ENCODE peak calls at places on chromosomes 13 and 19, in five cellular contexts. One of them, this sample, is unnamed.

GRCh38 chr13:36108342-36108741 is 22.8 kb downstream of the DCLK1 start:
- DNase-seq in stomach: no peak
- DNase-seq in AG10803: no peak
- DNase-seq in tibial artery: no peak
- DNase-seq in fibroblast of pulmonary artery: no peak
- DNase-seq in this sample: no peak

GRCh38 chr13:50014404-50014803 is 840 bp upstream of the KCNRG start:
- DNase-seq in stomach: no peak
- DNase-seq in AG10803: no peak
- DNase-seq in tibial artery: no peak
- DNase-seq in fibroblast of pulmonary artery: no peak
- DNase-seq in this sample: no peak

GRCh38 chr13:42280537-42280936 is 8.6 kb downstream of the AKAP11 start:
- DNase-seq in stomach: no peak
- DNase-seq in AG10803: no peak
- DNase-seq in tibial artery: no peak
- DNase-seq in fibroblast of pulmonary artery: no peak
- DNase-seq in this sample: no peak

GRCh38 chr19:48659768-48660167 is 13.0 kb downstream of the NTN5 start:
- DNase-seq in stomach: no peak
- DNase-seq in AG10803: no peak
- DNase-seq in tibial artery: no peak
- DNase-seq in fibroblast of pulmonary artery: peak; percentile 41
- DNase-seq in this sample: no peak

GRCh38 chr13:23805015-23805583 is 84.1 kb downstream of the MIPEP start:
- DNase-seq in stomach: no peak
- DNase-seq in AG10803: no peak
- DNase-seq in tibial artery: no peak
- DNase-seq in fibroblast of pulmonary artery: no peak
- DNase-seq in this sample: no peak

GRCh38 chr19:1183543-1184172 is 9.6 kb upstream of the SBNO2 start:
- DNase-seq in stomach: peak; percentile 76
- DNase-seq in AG10803: no peak
- DNase-seq in tibial artery: no peak
- DNase-seq in fibroblast of pulmonary artery: no peak
- DNase-seq in this sample: no peak

GRCh38 chr19:6260912-6261636 is 18.7 kb downstream of the MLLT1 start:
- DNase-seq in stomach: peak; percentile 41
- DNase-seq in AG10803: no peak
- DNase-seq in tibial artery: no peak
- DNase-seq in fibroblast of pulmonary artery: peak; percentile 30
- DNase-seq in this sample: no peak

GRCh38 chr13:87356314-87356713 is 314.9 kb upstream of the SLITRK5 start:
- DNase-seq in stomach: no peak
- DNase-seq in AG10803: no peak
- DNase-seq in tibial artery: no peak
- DNase-seq in fibroblast of pulmonary artery: no peak
- DNase-seq in this sample: no peak

GRCh38 chr13:101757446-101758039 is 305.1 kb downstream of the ITGBL1 start:
- DNase-seq in stomach: no peak
- DNase-seq in AG10803: peak; percentile 61
- DNase-seq in tibial artery: no peak
- DNase-seq in fibroblast of pulmonary artery: peak; percentile 47
- DNase-seq in this sample: peak; percentile 71

GRCh38 chr13:28659611-28659970 is 661 bp downstream of the POMP start:
- DNase-seq in stomach: no peak
- DNase-seq in AG10803: peak; percentile 70
- DNase-seq in tibial artery: no peak
- DNase-seq in fibroblast of pulmonary artery: peak; percentile 74
- DNase-seq in this sample: peak; percentile 75

GRCh38 chr19:58117841-58118575 is 20.0 kb upstream of the ZSCAN18 start:
- DNase-seq in stomach: no peak
- DNase-seq in AG10803: no peak
- DNase-seq in tibial artery: no peak
- DNase-seq in fibroblast of pulmonary artery: no peak
- DNase-seq in this sample: no peak

GRCh38 chr13:24692541-24692940 is 12.3 kb downstream of the ATP12A start:
- DNase-seq in stomach: no peak
- DNase-seq in AG10803: peak; percentile 65
- DNase-seq in tibial artery: peak; percentile 43
- DNase-seq in fibroblast of pulmonary artery: peak; percentile 60
- DNase-seq in this sample: peak; percentile 70

GRCh38 chr13:79227418-79227817 is 178.6 kb downstream of the RBM26 start:
- DNase-seq in stomach: no peak
- DNase-seq in AG10803: no peak
- DNase-seq in tibial artery: no peak
- DNase-seq in fibroblast of pulmonary artery: no peak
- DNase-seq in this sample: no peak

GRCh38 chr13:32650705-32651311 is 64.6 kb downstream of the PDS5B start:
- DNase-seq in stomach: peak; percentile 59
- DNase-seq in AG10803: peak; percentile 63
- DNase-seq in tibial artery: peak; percentile 50
- DNase-seq in fibroblast of pulmonary artery: peak; percentile 84
- DNase-seq in this sample: peak; percentile 79

GRCh38 chr13:73547239-73547638 is 488.4 kb downstream of the KLF5 start:
- DNase-seq in stomach: no peak
- DNase-seq in AG10803: no peak
- DNase-seq in tibial artery: no peak
- DNase-seq in fibroblast of pulmonary artery: no peak
- DNase-seq in this sample: no peak

GRCh38 chr19:33953023-33953422 is 156.4 kb downstream of the KCTD15 start:
- DNase-seq in stomach: no peak
- DNase-seq in AG10803: no peak
- DNase-seq in tibial artery: no peak
- DNase-seq in fibroblast of pulmonary artery: no peak
- DNase-seq in this sample: no peak

GRCh38 chr19:44644391-44645016 is 794 bp downstream of the PVR start:
- DNase-seq in stomach: no peak
- DNase-seq in AG10803: no peak
- DNase-seq in tibial artery: no peak
- DNase-seq in fibroblast of pulmonary artery: peak; percentile 37
- DNase-seq in this sample: peak; percentile 44

GRCh38 chr13:29693297-29693945 is 97.9 kb upstream of the SLC7A1 start:
- DNase-seq in stomach: peak; percentile 88
- DNase-seq in AG10803: no peak
- DNase-seq in tibial artery: no peak
- DNase-seq in fibroblast of pulmonary artery: no peak
- DNase-seq in this sample: no peak

GRCh38 chr13:20424959-20425358 is 100.7 kb downstream of the CRYL1 start:
- DNase-seq in stomach: no peak
- DNase-seq in AG10803: no peak
- DNase-seq in tibial artery: no peak
- DNase-seq in fibroblast of pulmonary artery: no peak
- DNase-seq in this sample: peak; percentile 33

GRCh38 chr13:111944171-111944583 is 122.8 kb upstream of the SOX1 start:
- DNase-seq in stomach: no peak
- DNase-seq in AG10803: no peak
- DNase-seq in tibial artery: no peak
- DNase-seq in fibroblast of pulmonary artery: no peak
- DNase-seq in this sample: no peak

GRCh38 chr13:93927431-93927830 is 552.1 kb downstream of the DCT start:
- DNase-seq in stomach: no peak
- DNase-seq in AG10803: no peak
- DNase-seq in tibial artery: no peak
- DNase-seq in fibroblast of pulmonary artery: no peak
- DNase-seq in this sample: peak; percentile 25

GRCh38 chr19:20662421-20663105 is 1.2 kb upstream of the ZNF626 start:
- DNase-seq in stomach: no peak
- DNase-seq in AG10803: no peak
- DNase-seq in tibial artery: no peak
- DNase-seq in fibroblast of pulmonary artery: no peak
- DNase-seq in this sample: no peak

GRCh38 chr19:37484406-37485115 is 15.4 kb downstream of the ZNF570 start:
- DNase-seq in stomach: no peak
- DNase-seq in AG10803: no peak
- DNase-seq in tibial artery: no peak
- DNase-seq in fibroblast of pulmonary artery: no peak
- DNase-seq in this sample: no peak

GRCh38 chr13:20090349-20090748 is 70.5 kb downstream of the GJA3 start:
- DNase-seq in stomach: no peak
- DNase-seq in AG10803: no peak
- DNase-seq in tibial artery: no peak
- DNase-seq in fibroblast of pulmonary artery: peak; percentile 8
- DNase-seq in this sample: peak; percentile 15

GRCh38 chr13:102452831-102453230 is 51.0 kb upstream of the FGF14 start:
- DNase-seq in stomach: no peak
- DNase-seq in AG10803: no peak
- DNase-seq in tibial artery: no peak
- DNase-seq in fibroblast of pulmonary artery: no peak
- DNase-seq in this sample: no peak

GRCh38 chr13:84641491-84641890 is 759.2 kb upstream of the SLITRK1 start:
- DNase-seq in stomach: no peak
- DNase-seq in AG10803: peak; percentile 31
- DNase-seq in tibial artery: no peak
- DNase-seq in fibroblast of pulmonary artery: peak; percentile 25
- DNase-seq in this sample: peak; percentile 41

GRCh38 chr19:55487884-55488687 is at the start of gene SSC5D:
- DNase-seq in stomach: no peak
- DNase-seq in AG10803: peak; percentile 51
- DNase-seq in tibial artery: no peak
- DNase-seq in fibroblast of pulmonary artery: peak; percentile 62
- DNase-seq in this sample: peak; percentile 64

GRCh38 chr13:113859311-113860050 is 4.4 kb downstream of the GAS6 start:
- DNase-seq in stomach: no peak
- DNase-seq in AG10803: no peak
- DNase-seq in tibial artery: no peak
- DNase-seq in fibroblast of pulmonary artery: no peak
- DNase-seq in this sample: no peak

GRCh38 chr13:51803018-51803417 is 945 bp downstream of the DHRS12 start:
- DNase-seq in stomach: no peak
- DNase-seq in AG10803: no peak
- DNase-seq in tibial artery: no peak
- DNase-seq in fibroblast of pulmonary artery: no peak
- DNase-seq in this sample: no peak

DNA sequence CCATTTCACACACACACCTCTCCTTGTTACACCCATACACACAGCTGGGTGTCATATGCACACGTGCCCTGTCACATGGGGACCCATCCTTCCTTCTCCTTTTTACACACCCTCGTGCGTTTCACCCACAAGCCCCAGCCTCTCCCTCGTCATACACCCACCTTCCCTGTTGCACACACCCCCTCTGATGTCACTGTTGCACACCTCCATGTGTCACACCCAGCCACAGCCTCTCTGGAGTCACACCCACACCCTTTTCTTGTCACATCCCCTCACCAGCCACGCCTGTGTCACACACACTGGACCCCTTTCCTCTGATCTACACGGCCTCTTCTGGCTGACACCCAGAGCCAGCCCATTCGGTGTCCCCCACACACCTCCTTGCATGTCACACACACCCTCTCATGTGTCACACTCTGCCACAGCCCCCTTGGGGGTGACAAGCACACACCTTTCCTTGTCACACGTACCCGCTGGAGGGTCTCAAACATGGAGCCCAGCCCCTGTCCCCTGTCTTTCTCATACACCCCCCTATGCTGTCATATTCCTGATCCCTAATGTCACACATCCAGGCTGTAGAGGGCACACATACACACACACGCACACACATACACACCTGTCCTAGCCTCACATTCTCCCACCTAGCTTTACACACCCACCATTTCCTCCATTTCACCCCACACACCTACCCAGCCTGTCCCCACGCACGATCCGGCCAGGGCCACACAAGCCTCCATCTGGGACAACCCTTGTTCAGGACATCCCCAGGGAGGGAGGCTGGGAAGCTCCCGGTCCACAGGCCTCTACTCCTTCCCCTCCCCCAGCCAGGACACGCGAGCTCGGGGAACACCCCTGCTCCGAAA is 1.4 kb downstream of the NOVA2 start:
- DNase-seq in stomach: no peak
- DNase-seq in AG10803: no peak
- DNase-seq in tibial artery: peak; percentile 24
- DNase-seq in fibroblast of pulmonary artery: no peak
- DNase-seq in this sample: no peak
- H3K4me3 ChIP-seq in stomach: peak overlapping the region; percentile 41
- H3K4me3 ChIP-seq in AG10803: no peak overlapping the region
- H3K4me3 ChIP-seq in tibial artery: peak overlapping the region; percentile 35
- H3K4me3 ChIP-seq in fibroblast of pulmonary artery: peak overlapping the region; percentile 52
- H3K4me3 ChIP-seq in this sample: peak overlapping the region; percentile 60

DNA sequence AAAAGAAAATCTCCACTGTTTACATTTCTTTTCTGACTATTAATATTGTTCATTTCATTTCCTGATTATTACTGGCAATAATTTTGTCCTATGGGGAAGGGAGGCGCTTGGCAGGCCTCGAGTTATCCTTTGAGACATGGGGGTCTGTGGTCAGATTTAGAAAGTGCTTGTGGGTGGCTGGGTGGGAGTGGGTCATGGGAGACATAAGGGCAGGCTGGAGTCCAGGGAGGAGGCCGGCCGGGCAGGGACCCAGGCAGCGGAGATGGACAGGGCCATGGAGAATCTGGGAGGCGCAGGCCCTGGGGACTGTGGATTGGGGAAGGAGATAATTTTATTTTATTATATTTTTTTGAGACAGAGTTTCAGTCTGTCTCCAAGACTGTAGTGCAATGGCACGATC is 40.1 kb downstream of the LTBP4 start:
- DNase-seq in stomach: no peak
- DNase-seq in AG10803: no peak
- DNase-seq in tibial artery: no peak
- DNase-seq in fibroblast of pulmonary artery: no peak
- DNase-seq in this sample: peak; percentile 41
- TF ChIP-seq CTCF in stomach: no peak
- TF ChIP-seq CTCF in AG10803: no peak
- TF ChIP-seq CTCF in tibial artery: no peak
- TF ChIP-seq CTCF in fibroblast of pulmonary artery: no peak
- TF ChIP-seq CTCF in this sample: no peak

DNA sequence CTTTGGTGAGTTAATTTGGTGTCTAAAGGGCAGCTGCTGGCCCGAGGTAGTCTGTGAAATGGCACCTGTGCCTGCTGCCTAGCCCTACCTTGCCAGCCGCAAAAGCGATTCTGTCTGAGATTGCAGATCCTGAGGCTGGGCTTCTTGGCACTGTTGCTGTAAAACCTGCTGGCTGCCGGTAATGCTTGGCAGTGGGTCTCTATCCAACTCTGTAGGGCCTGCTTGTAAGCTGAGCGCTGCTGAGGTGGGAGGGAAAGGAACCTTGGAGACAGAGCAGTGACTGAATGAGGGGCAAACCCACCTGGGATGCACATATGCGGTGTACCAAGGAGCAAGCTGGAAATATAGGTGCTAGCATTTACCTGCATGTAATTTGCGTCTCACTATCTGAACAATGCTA is 11.7 kb downstream of the LCP1 start:
- DNase-seq in stomach: peak; percentile 44
- DNase-seq in AG10803: no peak
- DNase-seq in tibial artery: no peak
- DNase-seq in fibroblast of pulmonary artery: no peak
- DNase-seq in this sample: no peak
- H3K4me3 ChIP-seq in stomach: no peak overlapping the region
- H3K4me3 ChIP-seq in AG10803: no peak overlapping the region
- H3K4me3 ChIP-seq in tibial artery: no peak overlapping the region
- H3K4me3 ChIP-seq in fibroblast of pulmonary artery: no peak overlapping the region
- H3K4me3 ChIP-seq in this sample: no peak overlapping the region

DNA sequence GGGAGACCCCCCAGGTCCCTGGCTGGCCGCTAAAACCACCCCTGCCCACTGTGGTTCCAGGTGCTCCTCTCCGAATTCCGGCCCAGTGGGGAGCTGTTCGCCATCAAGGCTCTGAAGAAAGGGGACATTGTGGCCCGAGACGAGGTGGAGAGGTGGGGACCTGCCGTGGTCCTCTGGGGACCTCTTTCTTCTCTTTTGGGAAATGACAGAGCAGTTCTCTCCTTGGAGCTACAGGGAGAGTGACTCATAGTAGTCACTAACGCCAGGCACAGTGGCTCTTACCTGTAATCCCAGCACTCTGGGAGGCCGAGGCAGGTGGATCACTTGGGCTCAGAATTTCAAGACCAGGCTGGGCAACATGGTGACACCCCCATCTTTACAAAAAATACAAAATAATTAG is 7.3 kb downstream of the PTGER1 start:
- DNase-seq in stomach: no peak
- DNase-seq in AG10803: no peak
- DNase-seq in tibial artery: no peak
- DNase-seq in fibroblast of pulmonary artery: no peak
- DNase-seq in this sample: no peak
- TF ChIP-seq CTCF in stomach: no peak
- TF ChIP-seq CTCF in AG10803: no peak
- TF ChIP-seq CTCF in tibial artery: no peak
- TF ChIP-seq CTCF in fibroblast of pulmonary artery: no peak
- TF ChIP-seq CTCF in this sample: no peak

This sample was measured in fibroblast of the aortic adventitia.